ENCODE peak calls at places on chromosomes 12 and 14, in six cellular contexts. D is CD8-positive, alpha-beta memory T cell; J is CD4-positive, alpha-beta memory T cell; L is tibial artery; G is CD4-positive, CD25-positive, alpha-beta regulatory T cell; H is BJ. Z is an unnamed sample.

GRCh38 chr14:104876251-104876699 is 11.2 kb downstream of the CEP170B start:
- DNase-seq in D (peak), J (no peak), L (no peak), G (no peak), H (no peak), Z (no peak)

GRCh38 chr12:68591716-68592437 is 18.8 kb upstream of the RAP1B start:
- DNase-seq in D (peak), J (peak), L (no peak), G (peak), H (no peak), Z (no peak)

GRCh38 chr14:104353921-104354701 is 215.7 kb downstream of the KIF26A start:
- DNase-seq in D (no peak), J (no peak), L (peak), G (no peak), H (no peak), Z (no peak)

GRCh38 chr14:92877757-92878431 is 45.1 kb upstream of the CHGA start:
- DNase-seq in D (no peak), J (no peak), L (no peak), G (no peak), H (no peak), Z (no peak)

GRCh38 chr12:114681149-114681849 is 2.7 kb downstream of the TBX3 start:
- DNase-seq in D (no peak), J (no peak), L (no peak), G (no peak), H (no peak), Z (no peak)

GRCh38 chr12:12979731-12980259 is 20.3 kb downstream of the HEBP1 start:
- DNase-seq in D (no peak), J (no peak), L (no peak), G (no peak), H (peak), Z (peak)

GRCh38 chr14:96564389-96564788 is 62.2 kb downstream of the PAPOLA start:
- DNase-seq in D (no peak), J (no peak), L (no peak), G (peak), H (no peak), Z (no peak)

GRCh38 chr12:130664252-130664651 is 51.8 kb downstream of the RIMBP2 start:
- DNase-seq in D (no peak), J (no peak), L (no peak), G (no peak), H (no peak), Z (no peak)

GRCh38 chr14:75340921-75341320 is 62.3 kb downstream of the FOS start:
- DNase-seq in D (no peak), J (no peak), L (peak), G (no peak), H (no peak), Z (no peak)

GRCh38 chr12:18079541-18080230 is 10.3 kb downstream of the RERGL start:
- DNase-seq in D (no peak), J (no peak), L (no peak), G (no peak), H (no peak), Z (no peak)

GRCh38 chr14:94582851-94583250 is 1.6 kb downstream of the SERPINA5 start:
- DNase-seq in D (no peak), J (no peak), L (no peak), G (no peak), H (no peak), Z (no peak)

GRCh38 chr14:23366163-23366921 is 1.4 kb upstream of the EFS start:
- DNase-seq in D (no peak), J (no peak), L (peak), G (no peak), H (no peak), Z (no peak)

GRCh38 chr14:58639842-58640484 is 2.2 kb downstream of the DACT1 start:
- DNase-seq in D (no peak), J (no peak), L (no peak), G (no peak), H (peak), Z (no peak)

GRCh38 chr12:70607107-70607506 is 30.1 kb downstream of the PTPRB start:
- DNase-seq in D (no peak), J (no peak), L (no peak), G (no peak), H (no peak), Z (no peak)

GRCh38 chr12:70608184-70608583 is 29.0 kb downstream of the PTPRB start:
- DNase-seq in D (no peak), J (no peak), L (no peak), G (no peak), H (no peak), Z (no peak)

GRCh38 chr12:70606001-70606400 is 31.2 kb downstream of the PTPRB start:
- DNase-seq in D (no peak), J (no peak), L (no peak), G (no peak), H (no peak), Z (no peak)

GRCh38 chr12:70609203-70609602 is 28.0 kb downstream of the PTPRB start:
- DNase-seq in D (no peak), J (no peak), L (no peak), G (no peak), H (no peak), Z (no peak)

GRCh38 chr12:70609739-70610491 is 27.3 kb downstream of the PTPRB start:
- DNase-seq in D (no peak), J (no peak), L (peak), G (no peak), H (no peak), Z (no peak)
- H3K4me3 ChIP-seq in D (no peak), J (no peak), L (peak), G (no peak), H (peak), Z (peak)

GRCh38 chr12:53381739-53382630 is 2.0 kb downstream of the SP1 start:
- DNase-seq in D (peak), J (peak), L (peak), G (peak), H (no peak), Z (peak)

GRCh38 chr12:53380797-53381738 is 1.1 kb downstream of the SP1 start:
- DNase-seq in D (no peak), J (no peak), L (peak), G (no peak), H (no peak), Z (no peak)

GRCh38 chr12:53380104-53380796 is at the start of gene SP1:
- DNase-seq in D (peak), J (peak), L (peak), G (peak), H (no peak), Z (no peak)

GRCh38 chr12:53379389-53380103 is 430 bp upstream of the SP1 start:
- DNase-seq in D (no peak), J (peak), L (peak), G (peak), H (peak), Z (peak)

DNA sequence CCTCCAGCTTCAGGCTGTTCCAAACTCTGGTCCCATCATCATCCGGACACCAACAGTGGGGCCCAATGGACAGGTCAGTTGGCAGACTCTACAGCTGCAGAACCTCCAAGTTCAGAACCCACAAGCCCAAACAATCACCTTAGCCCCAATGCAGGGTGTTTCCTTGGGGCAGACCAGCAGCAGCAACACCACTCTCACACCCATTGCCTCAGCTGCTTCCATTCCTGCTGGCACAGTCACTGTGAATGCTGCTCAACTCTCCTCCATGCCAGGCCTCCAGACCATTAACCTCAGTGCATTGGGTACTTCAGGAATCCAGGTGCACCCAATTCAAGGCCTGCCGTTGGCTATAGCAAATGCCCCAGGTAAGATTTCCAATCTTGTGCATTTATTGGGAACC is 3.3 kb downstream of the SP1 start:
- DNase-seq in D (no peak), J (no peak), L (no peak), G (no peak), H (no peak), Z (no peak)
- H3K4me3 ChIP-seq in D (peak), J (no peak), L (peak), G (peak), H (no peak), Z (peak)

GRCh38 chr12:51973560-51973959 is 22.1 kb downstream of the ACVR1B start:
- DNase-seq in D (no peak), J (no peak), L (no peak), G (no peak), H (no peak), Z (no peak)
- H3K4me3 ChIP-seq in D (no peak), J (no peak), L (no peak), G (no peak), H (no peak), Z (no peak)

GRCh38 chr14:102903248-102903888 is 19.1 kb upstream of the AMN start:
- DNase-seq in D (no peak), J (no peak), L (no peak), G (no peak), H (no peak), Z (no peak)

GRCh38 chr14:102900631-102901571 is 21.6 kb upstream of the AMN start:
- DNase-seq in D (no peak), J (no peak), L (no peak), G (peak), H (no peak), Z (no peak)

GRCh38 chr14:102901633-102902032 is 20.8 kb upstream of the AMN start:
- DNase-seq in D (no peak), J (no peak), L (no peak), G (no peak), H (no peak), Z (no peak)

GRCh38 chr14:102902523-102903247 is 19.8 kb upstream of the AMN start:
- DNase-seq in D (no peak), J (no peak), L (no peak), G (no peak), H (no peak), Z (no peak)

DNA sequence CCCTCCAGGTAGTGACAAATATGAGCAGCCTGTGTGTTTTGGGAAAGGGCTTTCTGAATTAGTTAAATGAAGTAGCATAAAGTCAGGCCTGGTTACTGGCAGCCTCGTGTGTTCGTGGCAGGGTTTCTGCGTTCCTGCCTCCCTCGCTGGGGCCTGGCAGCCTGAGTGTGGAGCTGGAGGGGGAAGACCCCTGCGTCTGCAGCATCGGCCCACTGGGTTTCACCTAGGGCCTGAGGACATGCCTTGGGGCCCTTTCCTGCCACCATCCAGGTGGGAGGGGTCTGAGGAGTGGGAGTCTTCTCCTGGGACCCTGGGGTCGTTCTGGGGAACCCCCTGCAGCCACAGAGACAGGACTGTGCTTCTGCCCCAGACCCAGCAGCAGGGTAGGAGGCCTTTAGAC is 20.4 kb upstream of the AMN start:
- DNase-seq in D (no peak), J (no peak), L (no peak), G (no peak), H (no peak), Z (no peak)
- H3K4me3 ChIP-seq in D (no peak), J (no peak), L (no peak), G (no peak), H (no peak), Z (no peak)